ENCODE peak calls at places on chromosome 6, in ten cellular contexts. O is 8988T; H is stimulated activated effector memory CD8-positive, alpha-beta T cell treated with anti-CD3 and anti-CD28 coated beads, Interleukin-12 subunit alpha, Interleukin-12 subunit beta, amount 100 ng/mL, for 72 hours; P is A549; Q is NCI-H748 treated with DMSO at 0.1 percent for 48 hours; Z is activated T-cell treated with anti-CD3 and anti-CD28 coated beads for 1 hour; M is gastrocnemius medialis; J is ecto neural progenitor cell; X is Kasumi-1; A is OCI-LY7. I is an unnamed sample.

GRCh38 chr6:26183581-26184408 is 96.6 kb downstream of the HFE start:
- DNase-seq in O (no peak), H (peak), P (peak), Q (no peak), Z (no peak), M (no peak), J (peak), X (peak), A (no peak), I (peak)

GRCh38 chr6:115551510-115551909 is 509.2 kb downstream of the FRK start:
- DNase-seq in O (no peak), H (no peak), P (no peak), Q (peak), Z (no peak), M (no peak), J (no peak), X (no peak), A (no peak), I (no peak)

GRCh38 chr6:22001336-22002027 is 295.4 kb downstream of the PRL start:
- DNase-seq in O (no peak), H (no peak), P (no peak), Q (no peak), Z (no peak), M (no peak), J (no peak), X (no peak), A (no peak), I (peak)

GRCh38 chr6:40293109-40293823 is 293.9 kb downstream of the LRFN2 start:
- DNase-seq in O (no peak), H (no peak), P (no peak), Q (no peak), Z (no peak), M (no peak), J (no peak), X (no peak), A (no peak), I (no peak)

GRCh38 chr6:161169060-161169459 is 104.8 kb downstream of the AGPAT4 start:
- DNase-seq in O (no peak), H (no peak), P (no peak), Q (no peak), Z (no peak), M (no peak), J (no peak), X (no peak), A (peak), I (no peak)

GRCh38 chr6:169632841-169633240 is 69.0 kb downstream of the WDR27 start:
- DNase-seq in O (no peak), H (no peak), P (no peak), Q (no peak), Z (no peak), M (no peak), J (no peak), X (no peak), A (no peak), I (no peak)

GRCh38 chr6:165049362-165049761 is 260.0 kb downstream of the C6orf118 start:
- DNase-seq in O (no peak), H (peak), P (peak), Q (peak), Z (no peak), M (no peak), J (peak), X (peak), A (peak), I (no peak)

GRCh38 chr6:25179051-25179778 is 100.0 kb upstream of the CARMIL1 start:
- DNase-seq in O (no peak), H (no peak), P (no peak), Q (no peak), Z (no peak), M (no peak), J (no peak), X (peak), A (no peak), I (no peak)

GRCh38 chr6:137704802-137705165 is 162.3 kb upstream of the TNFAIP3 start:
- DNase-seq in O (no peak), H (peak), P (no peak), Q (no peak), Z (no peak), M (no peak), J (no peak), X (no peak), A (no peak), I (no peak)

GRCh38 chr6:119390276-119390793 is 40.8 kb upstream of the MAN1A1 start:
- DNase-seq in O (no peak), H (no peak), P (no peak), Q (no peak), Z (no peak), M (no peak), J (no peak), X (no peak), A (no peak), I (no peak)

GRCh38 chr6:42710316-42710715 is 12.1 kb downstream of the PRPH2 start:
- DNase-seq in O (no peak), H (no peak), P (no peak), Q (no peak), Z (no peak), M (no peak), J (peak), X (no peak), A (no peak), I (no peak)

GRCh38 chr6:45933855-45934254 is 81.8 kb downstream of the CLIC5 start:
- DNase-seq in O (no peak), H (no peak), P (no peak), Q (no peak), Z (no peak), M (no peak), J (no peak), X (no peak), A (no peak), I (peak)

GRCh38 chr6:155853011-155853410 is 397.4 kb upstream of the NOX3 start:
- DNase-seq in O (no peak), H (no peak), P (no peak), Q (no peak), Z (no peak), M (no peak), J (no peak), X (no peak), A (no peak), I (no peak)

GRCh38 chr6:31652925-31653724 is 664 bp upstream of the BAG6 start:
- DNase-seq in O (peak), H (no peak), P (no peak), Q (no peak), Z (no peak), M (peak), J (no peak), X (peak), A (peak), I (no peak)

GRCh38 chr6:52596371-52597028 is 19.6 kb upstream of the TRAM2 start:
- DNase-seq in O (no peak), H (no peak), P (no peak), Q (no peak), Z (no peak), M (no peak), J (no peak), X (no peak), A (peak), I (no peak)

GRCh38 chr6:15312500-15312899 is 66.6 kb downstream of the JARID2 start:
- DNase-seq in O (no peak), H (no peak), P (no peak), Q (no peak), Z (no peak), M (no peak), J (no peak), X (peak), A (peak), I (no peak)

I was measured in astrocyte of the cerebellum.